ENCODE peak calls at places on chromosomes 5 and 9, in six cellular contexts. U, S, A, G, Y and M are unnamed samples.
A peak's percentile ranks its signal among the peaks of the same experiment; 100 is the strongest.

GRCh38 chr5:945691-946541 is 53.2 kb downstream of the TRIP13 start:
- DNase-seq in U (no peak), A (no peak), G (peak; percentile 18), S (no peak), Y (no peak), M (no peak)

GRCh38 chr5:97044057-97044456 is 98.4 kb downstream of the LIX1 start:
- DNase-seq in A (peak; percentile 52), G (peak; percentile 29), Y (no peak), U (no peak), S (peak; percentile 18), M (no peak)

GRCh38 chr9:13896922-13897835 is 416.8 kb downstream of the NFIB start:
- DNase-seq in A (no peak), U (no peak), Y (no peak), S (no peak), G (no peak), M (no peak)

GRCh38 chr5:17381926-17382325 is 116.1 kb upstream of the TAF11L2 start:
- DNase-seq in Y (peak; percentile 53), G (peak; percentile 17), S (no peak), U (peak; percentile 32), A (peak; percentile 24), M (no peak)

GRCh38 chr9:2285411-2285810 is 270.3 kb downstream of the SMARCA2 start:
- DNase-seq in U (no peak), G (no peak), S (no peak), A (no peak), Y (no peak), M (no peak)

GRCh38 chr5:16741007-16741406 is 124.2 kb upstream of the RETREG1 start:
- DNase-seq in A (no peak), G (no peak), Y (no peak), S (peak; percentile 43), U (no peak), M (no peak)

GRCh38 chr5:171709930-171710329 is 75.7 kb upstream of the SMIM23 start:
- DNase-seq in S (no peak), U (no peak), Y (no peak), A (no peak), G (no peak), M (no peak)

GRCh38 chr5:10632110-10632903 is 68.4 kb downstream of the ANKRD33B start:
- DNase-seq in A (peak; percentile 53), S (peak; percentile 59), U (no peak), G (no peak), Y (peak; percentile 88), M (no peak)

DNA sequence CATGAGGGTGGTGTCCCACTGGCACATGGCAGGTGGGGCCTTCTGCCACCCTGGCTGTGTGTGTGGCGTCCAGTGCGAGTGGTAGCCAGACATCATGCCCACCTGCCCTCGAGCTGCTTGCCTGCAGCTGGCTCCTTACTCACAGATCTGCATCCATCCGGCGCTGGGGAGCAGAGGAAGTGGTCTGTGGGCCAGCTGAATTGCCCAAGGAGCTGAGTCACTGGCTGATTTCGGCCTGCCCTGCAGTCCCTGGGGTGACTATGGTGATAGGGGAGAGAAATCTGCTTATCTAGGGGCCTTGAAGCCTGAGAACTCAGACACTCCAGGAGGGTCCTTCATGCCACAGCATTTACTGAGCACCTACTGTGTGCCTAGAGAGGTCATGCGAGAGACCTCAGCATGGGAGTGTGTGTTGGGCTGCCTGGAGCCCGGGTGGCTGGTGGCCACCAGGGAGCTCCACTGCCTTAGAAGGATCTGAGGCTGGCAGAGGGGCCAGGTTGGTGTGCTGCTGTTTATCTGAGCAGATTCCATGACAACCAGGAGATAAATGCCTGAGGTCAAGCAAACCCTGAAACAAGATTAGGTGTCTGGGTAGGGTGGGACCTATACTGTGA is 57.1 kb downstream of the SLC22A5 start:
- DNase-seq in Y (peak; percentile 98), S (peak; percentile 97), G (peak; percentile 45), U (peak; percentile 73), A (peak; percentile 86), M (peak; percentile 72)
- H3K4me3 ChIP-seq in Y (peak overlapping the region; percentile 61), S (no peak overlapping the region), G (no peak overlapping the region), U (no peak overlapping the region), A (no peak overlapping the region), M (no peak overlapping the region)

GRCh38 chr5:95471922-95472321 is 80.8 kb downstream of the FAM81B start:
- DNase-seq in A (no peak), U (no peak), Y (no peak), G (no peak), S (peak; percentile 76), M (no peak)
- TF ChIP-seq CTCF in A (no peak), U (no peak), Y (no peak), G (no peak), S (peak; percentile 6), M (no peak)

DNA sequence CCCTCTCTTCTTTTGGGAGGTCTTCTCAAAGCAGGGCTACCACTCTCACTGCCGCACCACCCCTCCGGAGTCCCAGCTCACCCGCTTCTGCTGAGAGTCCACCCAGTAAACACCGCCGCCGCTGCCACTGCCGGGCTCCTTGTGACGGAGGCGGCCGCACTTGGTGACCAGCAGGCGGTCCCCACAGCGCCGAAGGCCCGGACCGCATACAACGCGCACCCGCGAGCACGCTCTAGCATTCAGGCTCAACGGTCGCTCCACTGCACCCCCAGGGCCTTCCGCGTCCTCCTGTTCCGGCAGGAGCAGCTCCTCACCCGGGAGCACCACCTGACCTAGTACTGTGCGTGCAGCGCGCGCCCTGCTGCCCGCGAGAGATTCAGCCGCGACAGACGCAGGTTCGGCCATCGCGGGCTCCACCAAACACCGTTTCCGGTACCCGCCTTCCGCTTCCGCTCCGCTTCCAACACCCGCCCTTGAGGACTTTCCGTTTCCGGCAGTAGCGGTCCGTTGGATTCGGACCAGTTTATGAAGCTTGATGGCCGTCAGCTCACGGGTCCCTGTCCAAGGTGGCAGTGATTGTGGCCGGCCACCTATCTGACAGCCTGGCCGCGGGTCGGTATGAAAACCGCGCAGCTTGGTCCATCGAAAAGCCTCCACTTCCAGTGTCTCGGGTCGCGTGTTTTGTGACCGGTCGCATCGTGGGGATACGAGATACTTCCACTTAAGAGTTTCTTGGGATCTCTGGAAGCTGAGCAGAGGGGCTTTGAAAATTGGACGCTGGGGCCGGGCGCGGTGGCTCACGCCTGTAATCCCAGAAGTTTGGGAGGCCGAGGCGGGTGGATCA is at the start of gene EXOSC3:
- DNase-seq in U (peak; percentile 85), Y (peak; percentile 91), G (peak; percentile 95), A (peak; percentile 91), S (peak; percentile 90), M (peak; percentile 89)
- TF ChIP-seq POLR2A in U (no peak), Y (peak; percentile 77), G (no peak), A (peak; percentile 75), S (peak; percentile 68), M (peak; percentile 43)

DNA sequence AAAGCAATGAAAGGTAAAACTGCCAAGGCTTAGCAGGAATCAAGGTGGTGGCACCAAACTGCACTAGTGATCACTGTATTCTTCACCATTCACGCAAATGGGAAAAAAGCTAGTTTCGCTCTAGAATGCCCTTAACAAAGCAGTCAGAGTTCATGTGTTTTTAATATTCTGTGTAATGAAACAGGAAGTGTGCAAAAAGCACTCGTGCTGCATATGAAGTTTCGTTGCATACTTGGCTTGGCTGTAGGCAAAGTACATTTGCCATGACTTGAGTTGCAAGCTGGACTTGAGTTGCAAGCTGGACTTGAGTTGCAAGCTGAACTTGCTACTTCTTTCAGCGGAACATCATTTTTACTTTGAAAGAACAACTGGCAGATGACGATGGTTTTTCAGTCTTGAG is 55.4 kb downstream of the FOXI1 start:
- DNase-seq in Y (no peak), S (no peak), U (no peak), A (no peak), G (no peak), M (no peak)
- H3K4me3 ChIP-seq in Y (no peak overlapping the region), S (no peak overlapping the region), U (no peak overlapping the region), A (no peak overlapping the region), G (no peak overlapping the region), M (no peak overlapping the region)

GRCh38 chr9:98240475-98240874 is 15.0 kb downstream of the TBC1D2 start:
- DNase-seq in A (no peak), Y (no peak), U (no peak), S (no peak), G (no peak), M (no peak)

GRCh38 chr9:98236881-98237487 is 18.5 kb downstream of the TBC1D2 start:
- DNase-seq in Y (peak; percentile 31), U (no peak), A (peak; percentile 67), G (no peak), S (no peak), M (no peak)

GRCh38 chr9:98241357-98242104 is 13.9 kb downstream of the TBC1D2 start:
- DNase-seq in S (no peak), U (no peak), A (no peak), Y (no peak), G (no peak), M (no peak)
- TF ChIP-seq CTCF in S (no peak), U (no peak), A (no peak), Y (peak; percentile 22), G (no peak), M (no peak)

DNA sequence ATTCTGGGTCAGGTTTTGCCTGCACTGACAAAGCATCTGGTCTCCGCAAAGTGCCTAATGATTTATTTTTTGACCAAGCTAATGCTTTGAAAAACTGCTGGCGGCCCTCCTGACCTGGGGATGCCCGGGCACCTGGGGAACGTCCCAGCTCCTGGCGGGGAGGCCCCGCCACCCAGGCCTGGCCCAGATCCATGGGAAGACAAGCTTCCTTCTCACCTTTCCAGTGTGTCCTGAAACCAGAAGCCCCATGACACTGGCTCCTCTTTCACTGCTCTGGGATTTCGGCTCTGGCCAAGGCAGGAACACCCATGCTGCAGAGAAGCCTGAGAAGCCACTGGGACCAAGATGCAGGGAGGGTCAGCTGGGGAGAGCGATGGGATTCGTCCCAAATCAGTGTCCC is 144.1 kb downstream of the SEC61B start:
- DNase-seq in S (no peak), G (no peak), Y (no peak), A (no peak), U (no peak), M (no peak)
- TF ChIP-seq POLR2A in S (no peak), G (no peak), Y (no peak), A (no peak), U (no peak), M (no peak)